ENCODE peak calls at places on chromosomes 11 and 22, in four cellular contexts. S is ovary, J is IMR-90, A is right lobe of liver. M is an unnamed sample. For H3K4me1, the result is how much of the 10 kb centered on the place peaks cover.

GRCh38 chr11:35036642-35037041 is 102.3 kb upstream of the CD44 start:
- DNase-seq in S (no peak), J (no peak), A (no peak), M (no peak)

GRCh38 chr11:27423125-27423524 is 49.5 kb downstream of the LGR4 start:
- DNase-seq in S (peak), J (peak), A (peak), M (no peak)

GRCh38 chr11:117985953-117986887 is at the start of gene IL10RA:
- DNase-seq in S (peak), J (peak), A (peak), M (peak)

GRCh38 chr11:104803770-104804169 is 94.5 kb downstream of the CASP12 start:
- DNase-seq in S (no peak), J (no peak), A (no peak), M (no peak)

GRCh38 chr11:87421422-87421821 is 383.7 kb downstream of the TMEM135 start:
- DNase-seq in S (no peak), J (peak), A (no peak), M (peak)

GRCh38 chr22:35189559-35189958 is 67.7 kb upstream of the HMGXB4 start:
- DNase-seq in S (no peak), J (no peak), A (no peak), M (no peak)

GRCh38 chr11:102727890-102728289 is 3.1 kb upstream of the MMP8 start:
- DNase-seq in S (no peak), J (peak), A (no peak), M (no peak)

GRCh38 chr11:86500500-86501170 is 125.9 kb downstream of the CCDC81 start:
- DNase-seq in S (no peak), J (no peak), A (no peak), M (no peak)

GRCh38 chr11:30313580-30313979 is 9.3 kb upstream of the ARL14EP start:
- DNase-seq in S (no peak), J (no peak), A (no peak), M (no peak)

GRCh38 chr22:35330258-35330861 is 30.7 kb downstream of the TOM1 start:
- DNase-seq in S (peak), J (peak), A (peak), M (no peak)

GRCh38 chr11:64341851-64342791 is 2.1 kb downstream of the CCDC88B start:
- DNase-seq in S (peak), J (peak), A (peak), M (peak)

GRCh38 chr22:23542933-23543332 is 37.2 kb downstream of the IGLL1 start:
- DNase-seq in S (no peak), J (peak), A (no peak), M (no peak)

GRCh38 chr11:58688779-58689503 is 42.8 kb downstream of the GLYAT start:
- DNase-seq in S (no peak), J (peak), A (no peak), M (no peak)

GRCh38 chr11:67483901-67484665 is 1.3 kb downstream of the AIP start:
- DNase-seq in S (no peak), J (no peak), A (no peak), M (no peak)

GRCh38 chr11:23990346-23990745 is 506.5 kb upstream of the LUZP2 start:
- DNase-seq in S (no peak), J (peak), A (no peak), M (no peak)

GRCh38 chr22:48843640-48844039 is 984.0 kb downstream of the BRD1 start:
- DNase-seq in S (no peak), J (no peak), A (no peak), M (no peak)

GRCh38 chr11:112776834-112777793 is 184.1 kb upstream of the NCAM1 start:
- DNase-seq in S (no peak), J (no peak), A (no peak), M (no peak)

GRCh38 chr11:8908099-8908498 is 2.9 kb upstream of the AKIP1 start:
- DNase-seq in S (no peak), J (no peak), A (no peak), M (no peak)

GRCh38 chr11:118930152-118930712 is 4.5 kb upstream of the BCL9L start:
- DNase-seq in S (peak), J (peak), A (peak), M (peak)

GRCh38 chr11:66879583-66879982 is 22.7 kb downstream of the LRFN4 start:
- DNase-seq in S (no peak), J (no peak), A (no peak), M (no peak)

GRCh38 chr11:118002541-118003019 is 16.4 kb downstream of the IL10RA start:
- DNase-seq in S (peak), J (no peak), A (no peak), M (no peak)

GRCh38 chr11:14359573-14360031 is 619 bp upstream of the RRAS2 start:
- DNase-seq in S (no peak), J (peak), A (no peak), M (no peak)

GRCh38 chr11:95652002-95652472 is 137.5 kb downstream of the FAM76B start:
- DNase-seq in S (no peak), J (no peak), A (no peak), M (no peak)

GRCh38 chr11:12111482-12112149 is 1.2 kb downstream of the MICAL2 start:
- DNase-seq in S (no peak), J (peak), A (no peak), M (no peak)

GRCh38 chr11:119696378-119697157 is 32.4 kb downstream of the NECTIN1 start:
- DNase-seq in S (no peak), J (no peak), A (no peak), M (no peak)

GRCh38 chr11:61079416-61080150 is 22.7 kb upstream of the CD5 start:
- DNase-seq in S (no peak), J (no peak), A (no peak), M (no peak)

GRCh38 chr11:62539238-62539925 is 7.2 kb downstream of the AHNAK start:
- DNase-seq in S (peak), J (peak), A (peak), M (no peak)

GRCh38 chr11:65569164-65569972 is 909 bp upstream of the ZNRD2 start:
- DNase-seq in S (no peak), J (no peak), A (no peak), M (no peak)
- H3K4me1 ChIP-seq in S (under half), J (under half), A (under half), M (under half)

GRCh38 chr22:24555496-24556253 is at the start of gene SNRPD3:
- DNase-seq in S (peak), J (peak), A (peak), M (peak)
- H3K4me1 ChIP-seq in S (under half), J (under half), A (under half), M (under half)

DNA sequence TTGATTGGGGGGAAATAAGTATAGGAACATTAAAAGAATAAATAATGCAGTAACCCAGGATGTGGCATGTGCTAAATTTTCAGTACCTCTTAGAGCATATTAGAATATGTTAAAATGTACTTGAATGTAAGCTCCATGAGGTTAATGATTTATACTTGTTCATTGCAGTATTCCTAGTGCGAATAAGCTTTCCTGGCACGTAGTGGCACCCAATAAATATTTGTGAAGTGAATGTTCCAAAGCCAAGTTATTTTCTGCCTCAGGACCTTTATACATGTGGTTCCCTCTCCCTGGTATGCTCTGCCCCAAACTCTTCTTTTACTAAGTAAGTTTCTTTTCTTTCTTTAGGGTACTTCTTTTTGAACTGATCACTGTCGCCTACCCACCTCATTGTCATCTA is 118.8 kb downstream of the DBX1 start:
- DNase-seq in S (no peak), J (no peak), A (no peak), M (no peak)
- H3K4me1 ChIP-seq in S (under half), J (under half), A (under half), M (under half)

DNA sequence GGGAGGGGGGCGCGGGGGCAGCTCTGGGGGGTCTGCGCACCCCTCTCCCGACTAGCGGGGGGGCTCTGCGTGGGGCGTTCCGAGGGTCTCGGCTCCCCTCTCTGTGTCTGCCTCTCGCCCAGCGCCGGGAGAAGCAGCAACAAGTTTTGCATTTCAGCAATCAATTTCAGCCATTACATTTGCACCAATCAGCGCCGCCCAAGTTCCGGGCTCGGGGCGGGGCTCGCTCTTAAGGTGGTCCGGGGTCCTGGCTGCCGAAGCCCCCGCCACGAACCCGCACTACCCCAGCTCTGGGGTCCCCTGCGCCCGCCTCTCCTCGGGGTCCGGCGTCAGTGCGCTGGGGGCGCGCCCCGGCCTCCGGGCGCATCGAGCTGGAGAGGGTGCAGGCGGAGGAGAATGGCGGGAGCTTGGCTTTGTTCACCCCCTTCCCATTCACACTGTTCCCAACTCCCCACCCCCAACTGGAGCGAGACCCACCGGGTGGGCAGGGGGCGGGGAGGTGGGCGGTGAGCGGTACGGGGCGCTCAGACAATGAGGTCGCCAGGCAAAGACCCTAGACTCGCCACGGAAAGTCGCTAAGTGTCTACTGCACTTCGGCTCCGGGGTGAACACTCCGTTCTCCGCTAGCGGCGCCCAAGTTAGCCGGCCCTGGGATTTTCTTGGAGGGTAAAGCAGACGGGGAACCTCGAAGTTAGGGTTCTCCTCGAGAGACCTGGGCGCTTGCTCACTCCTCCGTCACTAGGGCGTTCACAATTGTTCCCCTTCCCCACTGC is at the start of gene MN1:
- DNase-seq in S (peak), J (peak), A (peak), M (peak)
- H3K4me1 ChIP-seq in S (under half), J (under half), A (under half), M (under half)